ENCODE peak calls at places on chromosomes 2 and 18, in five cellular contexts. One of them, this sample, is unnamed.

GRCh38 chr2:1989216-1989615 is 244.9 kb upstream of the PXDN start:
- DNase-seq in cardiac muscle cell: no peak
- DNase-seq in A172: no peak
- DNase-seq in ascending aorta: no peak
- DNase-seq in nucleus accumbens: no peak
- DNase-seq in this sample: no peak

GRCh38 chr2:168560817-168561485 is 104.9 kb downstream of the CERS6 start:
- DNase-seq in nucleus accumbens: peak; percentile 30
- DNase-seq in ascending aorta: no peak
- DNase-seq in A172: no peak
- DNase-seq in cardiac muscle cell: no peak
- DNase-seq in this sample: no peak

GRCh38 chr2:226782092-226782713 is 17.4 kb downstream of the IRS1 start:
- DNase-seq in cardiac muscle cell: no peak
- DNase-seq in ascending aorta: no peak
- DNase-seq in nucleus accumbens: no peak
- DNase-seq in A172: no peak
- DNase-seq in this sample: no peak

GRCh38 chr2:138274421-138275291 is 226.9 kb upstream of the SPOPL start:
- DNase-seq in ascending aorta: no peak
- DNase-seq in nucleus accumbens: no peak
- DNase-seq in cardiac muscle cell: no peak
- DNase-seq in A172: peak; percentile 90
- DNase-seq in this sample: no peak

GRCh38 chr2:173606619-173607305 is 252.1 kb downstream of the CDCA7 start:
- DNase-seq in ascending aorta: no peak
- DNase-seq in cardiac muscle cell: no peak
- DNase-seq in nucleus accumbens: no peak
- DNase-seq in A172: no peak
- DNase-seq in this sample: no peak

GRCh38 chr2:17871639-17872038 is 6.8 kb upstream of the KCNS3 start:
- DNase-seq in ascending aorta: no peak
- DNase-seq in cardiac muscle cell: no peak
- DNase-seq in nucleus accumbens: no peak
- DNase-seq in A172: no peak
- DNase-seq in this sample: no peak

GRCh38 chr2:223488814-223489213 is 113.3 kb downstream of the SCG2 start:
- DNase-seq in nucleus accumbens: peak; percentile 56
- DNase-seq in A172: peak; percentile 92
- DNase-seq in cardiac muscle cell: no peak
- DNase-seq in ascending aorta: no peak
- DNase-seq in this sample: peak; percentile 72

GRCh38 chr18:58362027-58362575 is 266.8 kb downstream of the ALPK2 start:
- DNase-seq in A172: peak; percentile 78
- DNase-seq in nucleus accumbens: peak; percentile 53
- DNase-seq in ascending aorta: peak; percentile 79
- DNase-seq in cardiac muscle cell: no peak
- DNase-seq in this sample: peak; percentile 90

GRCh38 chr2:70002241-70002896 is 40.9 kb upstream of the ASPRV1 start:
- DNase-seq in nucleus accumbens: no peak
- DNase-seq in ascending aorta: no peak
- DNase-seq in A172: no peak
- DNase-seq in cardiac muscle cell: no peak
- DNase-seq in this sample: peak; percentile 22

This sample was measured in A673.